ENCODE peak calls at places on chromosomes 12 and 14, in five cellular contexts. One of them, this sample, is unnamed.

GRCh38 chr12:24562761-24563392 is 386.0 kb downstream of the BCAT1 start:
- DNase-seq in PC-3: no peak
- DNase-seq in neuronal stem cell: peak; percentile 65
- DNase-seq in foreskin fibroblast: no peak
- DNase-seq in right lobe of liver: peak; percentile 61
- DNase-seq in this sample: no peak

GRCh38 chr14:75539562-75540478 is 17.6 kb downstream of the BATF start:
- DNase-seq in foreskin fibroblast: no peak
- DNase-seq in neuronal stem cell: no peak
- DNase-seq in right lobe of liver: no peak
- DNase-seq in PC-3: no peak
- DNase-seq in this sample: no peak

GRCh38 chr12:49335118-49335954 is 1.7 kb downstream of the C1QL4 start:
- DNase-seq in foreskin fibroblast: no peak
- DNase-seq in right lobe of liver: no peak
- DNase-seq in PC-3: no peak
- DNase-seq in neuronal stem cell: no peak
- DNase-seq in this sample: no peak

GRCh38 chr14:101561145-101561896 is at the start of gene DIO3:
- DNase-seq in right lobe of liver: peak; percentile 46
- DNase-seq in PC-3: peak; percentile 79
- DNase-seq in foreskin fibroblast: no peak
- DNase-seq in neuronal stem cell: peak; percentile 88
- DNase-seq in this sample: no peak

GRCh38 chr14:90428676-90429075 is 31.8 kb downstream of the CALM1 start:
- DNase-seq in right lobe of liver: no peak
- DNase-seq in PC-3: no peak
- DNase-seq in foreskin fibroblast: no peak
- DNase-seq in neuronal stem cell: no peak
- DNase-seq in this sample: no peak

GRCh38 chr12:115632323-115632722 is 645.2 kb downstream of the MED13L start:
- DNase-seq in foreskin fibroblast: no peak
- DNase-seq in right lobe of liver: no peak
- DNase-seq in PC-3: peak; percentile 67
- DNase-seq in neuronal stem cell: no peak
- DNase-seq in this sample: no peak

GRCh38 chr14:33986804-33987203 is 35.9 kb upstream of the EGLN3 start:
- DNase-seq in PC-3: peak; percentile 75
- DNase-seq in right lobe of liver: no peak
- DNase-seq in foreskin fibroblast: peak; percentile 6
- DNase-seq in neuronal stem cell: no peak
- DNase-seq in this sample: peak; percentile 73

GRCh38 chr12:5247144-5247543 is 184.8 kb upstream of the NTF3 start:
- DNase-seq in right lobe of liver: no peak
- DNase-seq in foreskin fibroblast: no peak
- DNase-seq in PC-3: no peak
- DNase-seq in neuronal stem cell: no peak
- DNase-seq in this sample: no peak

GRCh38 chr14:69877492-69877891 is 1.7 kb upstream of the SMOC1 start:
- DNase-seq in PC-3: no peak
- DNase-seq in neuronal stem cell: no peak
- DNase-seq in right lobe of liver: no peak
- DNase-seq in foreskin fibroblast: no peak
- DNase-seq in this sample: no peak

GRCh38 chr12:103997277-103997900 is 31.7 kb downstream of the TDG start:
- DNase-seq in PC-3: no peak
- DNase-seq in right lobe of liver: no peak
- DNase-seq in neuronal stem cell: no peak
- DNase-seq in foreskin fibroblast: no peak
- DNase-seq in this sample: no peak

GRCh38 chr14:86712176-86712575 is 1182.2 kb downstream of the FLRT2 start:
- DNase-seq in neuronal stem cell: no peak
- DNase-seq in PC-3: no peak
- DNase-seq in foreskin fibroblast: no peak
- DNase-seq in right lobe of liver: no peak
- DNase-seq in this sample: no peak

GRCh38 chr14:91280129-91280528 is 35.6 kb upstream of the GPR68 start:
- DNase-seq in PC-3: no peak
- DNase-seq in neuronal stem cell: no peak
- DNase-seq in right lobe of liver: no peak
- DNase-seq in foreskin fibroblast: no peak
- DNase-seq in this sample: no peak

GRCh38 chr12:114412825-114413749 is 7.1 kb upstream of the TBX5 start:
- DNase-seq in right lobe of liver: no peak
- DNase-seq in foreskin fibroblast: no peak
- DNase-seq in neuronal stem cell: no peak
- DNase-seq in PC-3: no peak
- DNase-seq in this sample: no peak

GRCh38 chr14:100434033-100434601 is 111.0 kb downstream of the SLC25A47 start:
- DNase-seq in foreskin fibroblast: no peak
- DNase-seq in neuronal stem cell: no peak
- DNase-seq in PC-3: no peak
- DNase-seq in right lobe of liver: no peak
- DNase-seq in this sample: no peak

GRCh38 chr14:30796707-30797106 is 77.7 kb upstream of the COCH start:
- DNase-seq in right lobe of liver: no peak
- DNase-seq in foreskin fibroblast: no peak
- DNase-seq in neuronal stem cell: no peak
- DNase-seq in PC-3: no peak
- DNase-seq in this sample: no peak

GRCh38 chr12:124422570-124423523 is 128.0 kb downstream of the RFLNA start:
- DNase-seq in right lobe of liver: peak; percentile 90
- DNase-seq in foreskin fibroblast: peak; percentile 93
- DNase-seq in PC-3: peak; percentile 91
- DNase-seq in neuronal stem cell: no peak
- DNase-seq in this sample: peak; percentile 91

GRCh38 chr12:105041186-105041585 is 43.1 kb downstream of the ALDH1L2 start:
- DNase-seq in right lobe of liver: no peak
- DNase-seq in foreskin fibroblast: no peak
- DNase-seq in PC-3: no peak
- DNase-seq in neuronal stem cell: no peak
- DNase-seq in this sample: no peak

GRCh38 chr14:64671591-64671990 is 32.6 kb upstream of the PLEKHG3 start:
- DNase-seq in foreskin fibroblast: peak; percentile 49
- DNase-seq in PC-3: peak; percentile 78
- DNase-seq in right lobe of liver: no peak
- DNase-seq in neuronal stem cell: peak; percentile 43
- DNase-seq in this sample: no peak

GRCh38 chr12:16726879-16727278 is 120.9 kb upstream of the LMO3 start:
- DNase-seq in PC-3: no peak
- DNase-seq in foreskin fibroblast: no peak
- DNase-seq in right lobe of liver: no peak
- DNase-seq in neuronal stem cell: no peak
- DNase-seq in this sample: peak; percentile 1

GRCh38 chr12:20629414-20630156 is 65.5 kb upstream of the SLCO1C1 start:
- DNase-seq in neuronal stem cell: no peak
- DNase-seq in PC-3: peak; percentile 26
- DNase-seq in right lobe of liver: peak; percentile 89
- DNase-seq in foreskin fibroblast: no peak
- DNase-seq in this sample: no peak

GRCh38 chr12:20628388-20628787 is 66.7 kb upstream of the SLCO1C1 start:
- DNase-seq in neuronal stem cell: no peak
- DNase-seq in right lobe of liver: no peak
- DNase-seq in foreskin fibroblast: no peak
- DNase-seq in PC-3: no peak
- DNase-seq in this sample: no peak

GRCh38 chr12:20627001-20627588 is 68.0 kb upstream of the SLCO1C1 start:
- DNase-seq in PC-3: no peak
- DNase-seq in right lobe of liver: no peak
- DNase-seq in neuronal stem cell: no peak
- DNase-seq in foreskin fibroblast: no peak
- DNase-seq in this sample: no peak

GRCh38 chr12:20631711-20632110 is 63.4 kb upstream of the SLCO1C1 start:
- DNase-seq in neuronal stem cell: no peak
- DNase-seq in foreskin fibroblast: no peak
- DNase-seq in right lobe of liver: no peak
- DNase-seq in PC-3: no peak
- DNase-seq in this sample: no peak

DNA sequence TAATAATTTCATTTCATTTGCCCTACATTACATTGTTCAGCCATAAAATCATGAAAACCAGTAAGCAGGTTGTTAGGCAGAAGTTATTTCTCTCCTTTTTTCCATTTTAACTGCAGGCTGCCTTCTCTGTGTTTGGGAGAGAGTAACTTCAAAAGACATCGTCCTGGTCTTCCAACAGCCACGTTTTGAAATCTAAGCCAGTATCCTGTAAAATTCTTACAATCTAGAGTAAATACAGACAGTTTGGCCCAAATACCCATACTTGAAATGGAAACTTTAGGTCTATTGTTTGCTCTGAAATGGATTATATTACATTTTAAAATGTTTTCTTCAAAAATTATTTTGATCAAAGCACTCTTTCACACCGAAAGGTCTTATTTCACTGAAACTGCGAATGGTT is 66.1 kb upstream of the SLCO1C1 start:
- DNase-seq in PC-3: no peak
- DNase-seq in neuronal stem cell: no peak
- DNase-seq in foreskin fibroblast: no peak
- DNase-seq in right lobe of liver: no peak
- DNase-seq in this sample: no peak
- H3K4me3 ChIP-seq in PC-3: no peak overlapping the region
- H3K4me3 ChIP-seq in neuronal stem cell: no peak overlapping the region
- H3K4me3 ChIP-seq in foreskin fibroblast: no peak overlapping the region
- H3K4me3 ChIP-seq in right lobe of liver: no peak overlapping the region
- H3K4me3 ChIP-seq in this sample: no peak overlapping the region

DNA sequence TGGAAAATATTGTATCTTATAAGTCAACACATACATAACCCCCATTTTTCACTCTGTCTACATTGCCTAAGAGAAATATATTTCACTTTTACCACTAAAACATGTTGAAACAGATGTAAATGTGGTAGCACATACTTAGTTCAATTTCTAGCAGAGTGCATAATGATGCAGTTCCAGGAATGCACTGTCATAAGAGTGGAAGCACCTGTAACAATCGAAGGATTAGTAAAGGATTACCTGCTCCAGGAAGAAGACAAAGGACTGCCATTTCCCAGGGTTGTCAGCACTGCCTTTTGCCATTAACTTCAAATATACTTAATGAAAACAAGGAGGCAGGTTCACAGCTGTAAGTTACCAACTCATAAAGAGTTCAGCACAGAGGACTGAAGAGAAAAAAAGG is 24.6 kb downstream of the DAD1 start:
- DNase-seq in neuronal stem cell: no peak
- DNase-seq in right lobe of liver: no peak
- DNase-seq in foreskin fibroblast: no peak
- DNase-seq in PC-3: no peak
- DNase-seq in this sample: no peak
- H3K4me3 ChIP-seq in neuronal stem cell: no peak overlapping the region
- H3K4me3 ChIP-seq in right lobe of liver: no peak overlapping the region
- H3K4me3 ChIP-seq in foreskin fibroblast: no peak overlapping the region
- H3K4me3 ChIP-seq in PC-3: no peak overlapping the region
- H3K4me3 ChIP-seq in this sample: no peak overlapping the region

DNA sequence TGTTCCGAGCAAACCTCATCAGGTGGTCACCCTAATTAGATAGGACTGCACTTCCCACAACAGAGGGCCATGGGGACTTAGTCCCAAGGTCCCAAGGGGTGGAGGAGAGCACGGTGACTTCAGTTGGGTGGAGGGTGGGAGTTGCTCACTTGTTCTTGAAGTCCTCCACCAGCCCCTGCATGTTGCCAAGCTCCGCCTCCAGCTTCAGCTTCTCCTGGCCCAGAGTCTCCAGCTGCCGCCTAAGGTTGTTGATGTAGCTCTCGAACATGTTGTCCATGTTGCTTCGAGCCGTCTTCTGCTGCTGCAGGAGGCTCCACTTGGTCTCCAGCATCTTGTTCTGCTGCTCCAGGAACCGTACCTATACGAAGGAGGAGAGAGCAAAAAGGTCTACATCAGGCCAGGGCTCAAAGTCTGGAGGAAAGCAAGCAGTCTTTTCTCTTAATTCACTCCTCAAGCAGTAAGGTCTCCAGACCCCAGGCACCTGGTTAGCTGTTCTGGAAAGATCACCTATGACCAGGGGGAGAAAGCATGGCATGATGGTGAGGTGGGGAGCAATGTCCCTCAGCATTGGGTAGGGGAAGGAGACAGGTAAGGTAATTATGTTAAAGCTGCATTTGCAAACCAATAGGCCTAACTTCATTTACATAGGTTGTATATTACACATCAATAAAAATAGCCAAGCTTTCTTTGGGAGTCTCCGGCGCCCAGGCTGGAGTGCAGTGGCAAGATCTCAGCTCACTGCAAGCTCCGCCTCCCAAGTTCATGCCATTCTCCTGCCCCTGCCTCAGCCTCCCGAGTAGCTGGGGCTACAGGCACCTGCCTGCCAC is 2.9 kb downstream of the KRT8 start:
- DNase-seq in PC-3: no peak
- DNase-seq in neuronal stem cell: no peak
- DNase-seq in right lobe of liver: no peak
- DNase-seq in foreskin fibroblast: no peak
- DNase-seq in this sample: no peak
- H3K4me3 ChIP-seq in PC-3: peak overlapping the region; percentile 100
- H3K4me3 ChIP-seq in neuronal stem cell: no peak overlapping the region
- H3K4me3 ChIP-seq in right lobe of liver: peak overlapping the region; percentile 7
- H3K4me3 ChIP-seq in foreskin fibroblast: no peak overlapping the region
- H3K4me3 ChIP-seq in this sample: no peak overlapping the region

GRCh38 chr12:1496162-1496925 is 98.0 kb downstream of the FBXL14 start:
- DNase-seq in right lobe of liver: no peak
- DNase-seq in neuronal stem cell: no peak
- DNase-seq in foreskin fibroblast: no peak
- DNase-seq in PC-3: peak; percentile 40
- DNase-seq in this sample: peak; percentile 53
- H3K4me3 ChIP-seq in right lobe of liver: no peak overlapping the region
- H3K4me3 ChIP-seq in neuronal stem cell: no peak overlapping the region
- H3K4me3 ChIP-seq in foreskin fibroblast: peak overlapping the region; percentile 12
- H3K4me3 ChIP-seq in PC-3: peak overlapping the region; percentile 44
- H3K4me3 ChIP-seq in this sample: no peak overlapping the region

GRCh38 chr12:46904406-46905240 is 78.8 kb upstream of the SLC38A4 start:
- DNase-seq in right lobe of liver: no peak
- DNase-seq in foreskin fibroblast: no peak
- DNase-seq in neuronal stem cell: no peak
- DNase-seq in PC-3: no peak
- DNase-seq in this sample: no peak
- H3K4me3 ChIP-seq in right lobe of liver: no peak overlapping the region
- H3K4me3 ChIP-seq in foreskin fibroblast: peak overlapping the region; percentile 14
- H3K4me3 ChIP-seq in neuronal stem cell: no peak overlapping the region
- H3K4me3 ChIP-seq in PC-3: no peak overlapping the region
- H3K4me3 ChIP-seq in this sample: no peak overlapping the region

DNA sequence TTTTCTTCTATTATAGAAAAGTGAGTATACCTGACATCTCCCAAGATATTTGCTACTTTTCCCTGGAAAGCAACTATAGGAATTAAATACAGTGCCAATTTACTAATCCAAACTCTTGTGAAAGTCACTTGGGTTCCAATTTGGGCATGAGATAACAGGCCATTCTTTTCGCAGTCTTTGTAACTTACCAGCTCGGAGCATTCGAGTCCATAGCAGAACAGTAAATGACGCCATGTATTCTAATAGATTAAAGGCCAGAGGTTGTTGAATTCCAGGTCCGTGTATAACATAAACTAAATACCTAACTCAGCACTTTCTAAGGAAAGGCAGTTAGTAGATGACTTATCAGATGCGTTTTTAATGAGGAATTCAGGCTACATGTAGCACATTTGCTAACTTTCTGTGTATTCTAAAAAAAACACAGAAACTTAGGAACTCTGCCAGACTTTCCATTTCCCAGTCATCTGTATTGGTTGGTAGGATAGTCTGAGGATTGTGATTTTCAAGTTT is 52.8 kb upstream of the ATF1 start:
- DNase-seq in neuronal stem cell: no peak
- DNase-seq in right lobe of liver: no peak
- DNase-seq in foreskin fibroblast: no peak
- DNase-seq in PC-3: no peak
- DNase-seq in this sample: no peak
- H3K4me3 ChIP-seq in neuronal stem cell: no peak overlapping the region
- H3K4me3 ChIP-seq in right lobe of liver: no peak overlapping the region
- H3K4me3 ChIP-seq in foreskin fibroblast: no peak overlapping the region
- H3K4me3 ChIP-seq in PC-3: no peak overlapping the region
- H3K4me3 ChIP-seq in this sample: no peak overlapping the region

GRCh38 chr12:57133916-57134315 is 5.6 kb downstream of the LRP1 start:
- DNase-seq in foreskin fibroblast: no peak
- DNase-seq in neuronal stem cell: no peak
- DNase-seq in right lobe of liver: no peak
- DNase-seq in PC-3: no peak
- DNase-seq in this sample: no peak
- H3K4me3 ChIP-seq in foreskin fibroblast: peak overlapping the region; percentile 15
- H3K4me3 ChIP-seq in neuronal stem cell: no peak overlapping the region
- H3K4me3 ChIP-seq in right lobe of liver: no peak overlapping the region
- H3K4me3 ChIP-seq in PC-3: no peak overlapping the region
- H3K4me3 ChIP-seq in this sample: no peak overlapping the region

This sample was measured in skeletal muscle cell.